ENCODE peak calls at places on chromosomes 5 and 9, in ten cellular contexts. H is aorta, G is neural progenitor cell, S is K562, O is adrenal gland, C is PC-3, K is IMR-90, L is WERI-Rb-1, Z is lower lobe of right lung, J is brain microvascular endothelial cell. W is an unnamed sample. For H3K27me3, the result is how much of the 10 kb centered on the place peaks cover.

GRCh38 chr5:31502506-31502905 is 29.4 kb downstream of the DROSHA start:
- DNase-seq in H (no peak), G (no peak), S (no peak), O (no peak), C (no peak), K (peak), L (no peak), Z (no peak), J (no peak), W (no peak)

GRCh38 chr5:5135957-5136676 is 4.0 kb upstream of the ADAMTS16 start:
- DNase-seq in H (no peak), G (no peak), S (no peak), O (no peak), C (peak), K (peak), L (no peak), Z (no peak), J (no peak), W (no peak)

GRCh38 chr9:133202688-133203453 is 6.2 kb downstream of the OBP2B start:
- DNase-seq in H (no peak), G (no peak), S (no peak), O (no peak), C (no peak), K (no peak), L (no peak), Z (no peak), J (no peak), W (no peak)

GRCh38 chr5:114858964-114859363 is 310.7 kb downstream of the TRIM36 start:
- DNase-seq in H (no peak), G (no peak), S (no peak), O (no peak), C (no peak), K (no peak), L (no peak), Z (no peak), J (no peak), W (no peak)

GRCh38 chr5:72477644-72478043 is 29.6 kb downstream of the ZNF366 start:
- DNase-seq in H (no peak), G (no peak), S (no peak), O (no peak), C (peak), K (peak), L (no peak), Z (no peak), J (no peak), W (no peak)

GRCh38 chr9:116628706-116629105 is 58.4 kb upstream of the TRIM32 start:
- DNase-seq in H (no peak), G (no peak), S (no peak), O (no peak), C (no peak), K (no peak), L (no peak), Z (no peak), J (peak), W (no peak)

GRCh38 chr9:14907360-14907685 is 2.9 kb downstream of the FREM1 start:
- DNase-seq in H (no peak), G (peak), S (no peak), O (no peak), C (no peak), K (no peak), L (no peak), Z (no peak), J (no peak), W (no peak)

GRCh38 chr5:132765311-132766019 is 11.6 kb downstream of the SEPTIN8 start:
- DNase-seq in H (peak), G (no peak), S (no peak), O (no peak), C (no peak), K (no peak), L (no peak), Z (no peak), J (no peak), W (no peak)

GRCh38 chr5:16508730-16509531 is 43.3 kb upstream of the ZNF622 start:
- DNase-seq in H (peak), G (peak), S (no peak), O (peak), C (peak), K (no peak), L (no peak), Z (peak), J (no peak), W (peak)

GRCh38 chr9:32738501-32739172 is 44.7 kb upstream of the TMEM215 start:
- DNase-seq in H (no peak), G (no peak), S (no peak), O (no peak), C (peak), K (no peak), L (no peak), Z (no peak), J (no peak), W (no peak)

GRCh38 chr5:110951373-110951791 is 120.1 kb upstream of the TSLP start:
- DNase-seq in H (no peak), G (no peak), S (no peak), O (no peak), C (peak), K (no peak), L (no peak), Z (no peak), J (no peak), W (no peak)

GRCh38 chr5:17255471-17256016 is 38.1 kb downstream of the BASP1 start:
- DNase-seq in H (no peak), G (no peak), S (no peak), O (no peak), C (peak), K (no peak), L (no peak), Z (no peak), J (no peak), W (no peak)

GRCh38 chr5:147530801-147531389 is 21.0 kb upstream of the DPYSL3 start:
- DNase-seq in H (no peak), G (no peak), S (no peak), O (peak), C (peak), K (peak), L (no peak), Z (no peak), J (peak), W (no peak)

GRCh38 chr9:72407047-72407446 is 42.0 kb upstream of the ZFAND5 start:
- DNase-seq in H (no peak), G (no peak), S (no peak), O (no peak), C (no peak), K (no peak), L (no peak), Z (no peak), J (no peak), W (no peak)

GRCh38 chr5:124317471-124317870 is 429.0 kb downstream of the ZNF608 start:
- DNase-seq in H (no peak), G (no peak), S (no peak), O (no peak), C (no peak), K (no peak), L (no peak), Z (no peak), J (no peak), W (no peak)

GRCh38 chr5:124318661-124319060 is 427.8 kb downstream of the ZNF608 start:
- DNase-seq in H (no peak), G (no peak), S (no peak), O (no peak), C (no peak), K (no peak), L (no peak), Z (no peak), J (no peak), W (no peak)

GRCh38 chr5:124310453-124310852 is 436.0 kb downstream of the ZNF608 start:
- DNase-seq in H (no peak), G (peak), S (no peak), O (no peak), C (no peak), K (no peak), L (no peak), Z (no peak), J (no peak), W (no peak)

GRCh38 chr5:124315746-124316415 is 430.6 kb downstream of the ZNF608 start:
- DNase-seq in H (no peak), G (no peak), S (no peak), O (no peak), C (peak), K (peak), L (no peak), Z (no peak), J (peak), W (no peak)
- H3K27me3 ChIP-seq in H (under half), G (under half), S (under half), O (under half), C (under half), K (under half), L (under half), Z (under half), J (under half), W (under half)

GRCh38 chr5:82924241-82924989 is 152.8 kb downstream of the TMEM167A start:
- DNase-seq in H (no peak), G (no peak), S (no peak), O (no peak), C (peak), K (no peak), L (no peak), Z (no peak), J (no peak), W (no peak)

GRCh38 chr5:82922086-82922734 is 155.0 kb downstream of the TMEM167A start:
- DNase-seq in H (no peak), G (peak), S (no peak), O (no peak), C (no peak), K (no peak), L (no peak), Z (no peak), J (no peak), W (no peak)

DNA sequence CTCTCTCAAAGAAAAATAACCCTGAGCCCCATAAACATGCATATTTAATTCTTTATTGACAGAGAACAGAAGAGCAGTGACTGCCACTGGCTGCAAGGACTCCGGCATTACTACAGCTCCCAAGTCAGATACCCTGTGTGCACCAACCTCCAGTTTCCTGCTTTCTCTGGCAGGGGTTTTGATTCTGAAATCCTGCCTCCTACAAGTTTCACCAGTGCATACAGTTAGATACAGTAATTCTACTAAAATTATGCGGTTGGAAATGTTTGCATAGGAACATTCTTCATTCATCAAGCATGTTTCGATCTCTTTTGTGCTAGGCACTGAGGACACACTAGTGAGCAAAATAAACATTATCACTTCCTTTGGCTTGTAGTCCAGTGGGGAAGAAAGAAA is 152.2 kb downstream of the TMEM167A start:
- DNase-seq in H (no peak), G (no peak), S (no peak), O (no peak), C (peak), K (no peak), L (no peak), Z (no peak), J (peak), W (no peak)
- H3K4me3 ChIP-seq in H (no peak), G (no peak), S (no peak), O (no peak), C (no peak), K (no peak), L (no peak), Z (no peak), J (no peak), W (no peak)

GRCh38 chr9:130668196-130668595 is 3.8 kb downstream of the PRDM12 start:
- DNase-seq in H (no peak), G (no peak), S (no peak), O (no peak), C (no peak), K (no peak), L (no peak), Z (no peak), J (no peak), W (no peak)
- H3K27me3 ChIP-seq in H (under half), G (half or more), S (under half), O (under half), C (under half), K (half or more), L (half or more), Z (half or more), J (under half), W (half or more)

DNA sequence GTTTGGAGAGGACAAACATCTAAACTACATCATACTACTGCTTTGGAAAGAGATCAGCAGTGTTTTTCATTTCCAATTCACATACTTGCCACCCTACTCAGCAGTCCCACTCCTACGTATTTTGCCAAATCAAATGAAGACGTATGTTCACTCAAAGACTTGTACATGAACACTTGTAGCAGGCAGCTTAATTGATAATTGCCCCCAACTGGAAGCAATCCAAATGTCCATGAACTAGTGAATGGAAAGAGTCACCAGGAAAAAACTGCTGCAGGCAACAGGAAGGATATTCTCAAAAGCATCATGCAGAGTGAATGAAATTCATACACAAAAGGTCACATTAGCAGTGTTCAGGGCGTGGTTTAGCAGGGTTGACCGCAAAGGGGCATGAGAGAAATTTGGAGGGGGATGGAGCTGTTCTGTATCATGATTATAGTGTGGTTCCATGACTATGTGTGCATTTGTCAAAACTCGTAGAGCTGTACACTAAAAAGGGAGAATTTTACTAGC is 38.8 kb downstream of the PAEP start:
- DNase-seq in H (no peak), G (no peak), S (no peak), O (no peak), C (no peak), K (no peak), L (no peak), Z (no peak), J (no peak), W (no peak)
- H3K4me3 ChIP-seq in H (no peak), G (no peak), S (no peak), O (no peak), C (no peak), K (no peak), L (no peak), Z (no peak), J (no peak), W (no peak)

GRCh38 chr9:86856259-86856658 is 91.0 kb downstream of the GAS1 start:
- DNase-seq in H (no peak), G (no peak), S (no peak), O (no peak), C (no peak), K (no peak), L (no peak), Z (no peak), J (no peak), W (no peak)

GRCh38 chr9:86859966-86860365 is 87.3 kb downstream of the GAS1 start:
- DNase-seq in H (no peak), G (no peak), S (no peak), O (no peak), C (no peak), K (no peak), L (no peak), Z (no peak), J (no peak), W (no peak)

GRCh38 chr9:86854898-86855523 is 92.3 kb downstream of the GAS1 start:
- DNase-seq in H (no peak), G (peak), S (no peak), O (peak), C (peak), K (peak), L (no peak), Z (no peak), J (peak), W (no peak)

DNA sequence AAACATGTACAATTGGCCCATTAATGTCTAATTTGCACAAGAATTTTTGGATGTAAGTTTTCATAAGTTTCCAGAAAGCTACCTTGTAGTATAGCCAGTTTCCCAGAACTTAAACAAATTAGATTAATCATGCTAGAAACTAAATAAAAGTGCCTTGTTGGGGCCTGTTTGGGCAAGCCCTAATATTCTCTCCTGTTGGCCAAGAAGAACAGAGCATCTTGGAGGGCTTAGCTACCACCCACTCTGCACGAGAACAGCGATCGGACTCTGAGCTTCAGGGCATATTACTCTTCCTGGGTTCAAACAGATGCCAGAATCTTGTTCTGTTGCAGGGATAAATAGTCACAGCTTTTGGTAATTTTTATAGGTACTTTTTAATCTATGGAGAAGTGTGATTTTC is 88.2 kb downstream of the GAS1 start:
- DNase-seq in H (no peak), G (no peak), S (no peak), O (no peak), C (no peak), K (no peak), L (no peak), Z (no peak), J (no peak), W (no peak)
- H3K27me3 ChIP-seq in H (under half), G (under half), S (under half), O (under half), C (under half), K (under half), L (under half), Z (under half), J (under half), W (under half)

GRCh38 chr9:96399335-96399633 is 15.8 kb upstream of the SLC35D2 start:
- DNase-seq in H (no peak), G (no peak), S (no peak), O (no peak), C (no peak), K (no peak), L (no peak), Z (no peak), J (no peak), W (no peak)
- H3K4me3 ChIP-seq in H (no peak), G (no peak), S (no peak), O (no peak), C (no peak), K (no peak), L (no peak), Z (no peak), J (no peak), W (no peak)

DNA sequence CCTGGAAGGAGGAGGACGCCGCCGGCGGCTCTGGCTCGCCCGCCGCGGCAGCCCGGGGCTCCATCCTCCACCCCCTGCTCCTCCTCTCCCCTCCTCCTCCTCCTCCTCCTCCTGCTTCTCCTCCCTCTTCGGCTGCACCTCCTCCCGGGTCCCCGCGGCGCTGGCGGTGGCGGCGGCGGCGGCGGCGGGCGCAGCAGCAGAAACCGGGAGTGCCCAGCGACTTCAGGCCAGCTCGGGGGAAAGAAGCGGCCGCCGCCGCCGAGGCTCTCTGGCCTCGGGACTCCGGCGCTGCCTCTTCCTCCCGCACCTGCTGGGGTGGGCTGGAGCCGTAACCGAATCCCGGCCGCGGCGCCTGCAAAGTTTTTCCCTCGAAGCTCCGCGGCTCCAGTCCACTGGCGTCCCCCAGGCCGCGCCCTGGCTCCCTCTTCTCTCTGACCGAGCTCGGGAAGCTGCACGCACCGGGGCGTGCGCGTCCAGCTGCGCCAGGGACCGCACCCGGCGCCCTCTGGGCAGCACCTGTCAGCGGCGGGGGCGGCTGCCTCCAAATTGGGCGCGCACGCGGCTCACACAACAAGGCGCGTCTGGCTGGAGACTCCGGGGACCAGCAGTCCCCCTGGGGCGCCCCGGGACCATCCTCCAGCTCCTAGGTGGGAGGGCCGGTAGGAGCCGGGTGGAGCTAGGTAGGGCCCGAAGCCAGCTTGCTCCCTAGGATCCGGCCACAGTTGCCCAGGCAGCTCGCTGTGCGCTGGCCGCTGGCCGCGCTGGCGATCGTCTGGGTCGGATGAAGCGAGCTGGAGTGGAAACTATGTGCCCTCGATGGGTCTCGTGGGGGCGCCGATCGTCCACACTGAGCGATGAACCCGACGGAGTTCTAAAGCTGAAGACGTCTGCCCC is at the start of gene MCTP1:
- DNase-seq in H (peak), G (peak), S (no peak), O (peak), C (peak), K (no peak), L (peak), Z (peak), J (no peak), W (no peak)
- H3K27me3 ChIP-seq in H (under half), G (half or more), S (under half), O (under half), C (under half), K (under half), L (under half), Z (half or more), J (under half), W (under half)

GRCh38 chr5:151721812-151722391 is 35.2 kb upstream of the SPARC start:
- DNase-seq in H (no peak), G (no peak), S (no peak), O (no peak), C (peak), K (no peak), L (no peak), Z (no peak), J (no peak), W (no peak)
- H3K4me3 ChIP-seq in H (no peak), G (no peak), S (no peak), O (no peak), C (no peak), K (no peak), L (no peak), Z (no peak), J (no peak), W (no peak)